ENCODE peak calls at places on chromosomes 3 and 15, in four cellular contexts. One of them, this sample, is unnamed.

GRCh38 chr3:70273492-70273891 is 38.9 kb downstream of the MDFIC2 start:
- DNase-seq in astrocyte of the spinal cord: peak
- DNase-seq in pancreas: no peak
- DNase-seq in mucosa of descending colon: no peak
- DNase-seq in this sample: no peak

GRCh38 chr15:92608866-92609700 is 46.5 kb downstream of the FAM174B start:
- DNase-seq in astrocyte of the spinal cord: no peak
- DNase-seq in pancreas: no peak
- DNase-seq in mucosa of descending colon: no peak
- DNase-seq in this sample: no peak

GRCh38 chr15:51229907-51230328 is 108.5 kb downstream of the CYP19A1 start:
- DNase-seq in astrocyte of the spinal cord: peak
- DNase-seq in pancreas: no peak
- DNase-seq in mucosa of descending colon: no peak
- DNase-seq in this sample: no peak

GRCh38 chr3:128348805-128349531 is 117.7 kb downstream of the DNAJB8 start:
- DNase-seq in astrocyte of the spinal cord: no peak
- DNase-seq in pancreas: no peak
- DNase-seq in mucosa of descending colon: no peak
- DNase-seq in this sample: peak

GRCh38 chr3:189588818-189589569 is 42.2 kb upstream of the TP63 start:
- DNase-seq in astrocyte of the spinal cord: no peak
- DNase-seq in pancreas: no peak
- DNase-seq in mucosa of descending colon: no peak
- DNase-seq in this sample: no peak

GRCh38 chr3:59469948-59470723 is 420.3 kb upstream of the CFAP20DC start:
- DNase-seq in astrocyte of the spinal cord: no peak
- DNase-seq in pancreas: no peak
- DNase-seq in mucosa of descending colon: no peak
- DNase-seq in this sample: no peak

GRCh38 chr3:174270841-174271240 is 588.3 kb upstream of the NAALADL2 start:
- DNase-seq in astrocyte of the spinal cord: peak
- DNase-seq in pancreas: no peak
- DNase-seq in mucosa of descending colon: no peak
- DNase-seq in this sample: no peak

GRCh38 chr3:38455639-38456430 is 2.1 kb downstream of the ACVR2B start:
- DNase-seq in astrocyte of the spinal cord: peak
- DNase-seq in pancreas: peak
- DNase-seq in mucosa of descending colon: no peak
- DNase-seq in this sample: no peak

GRCh38 chr3:53242642-53243041 is 13.2 kb downstream of the TKT start:
- DNase-seq in astrocyte of the spinal cord: no peak
- DNase-seq in pancreas: no peak
- DNase-seq in mucosa of descending colon: no peak
- DNase-seq in this sample: no peak

GRCh38 chr3:160665784-160666526 is 11.0 kb upstream of the ARL14 start:
- DNase-seq in astrocyte of the spinal cord: peak
- DNase-seq in pancreas: no peak
- DNase-seq in mucosa of descending colon: no peak
- DNase-seq in this sample: no peak

GRCh38 chr3:65107174-65107573 is 419.4 kb upstream of the ADAMTS9 start:
- DNase-seq in astrocyte of the spinal cord: no peak
- DNase-seq in pancreas: no peak
- DNase-seq in mucosa of descending colon: no peak
- DNase-seq in this sample: no peak

GRCh38 chr15:50339717-50340116 is 15.3 kb downstream of the GABPB1 start:
- DNase-seq in astrocyte of the spinal cord: no peak
- DNase-seq in pancreas: no peak
- DNase-seq in mucosa of descending colon: no peak
- DNase-seq in this sample: no peak

GRCh38 chr15:100944237-100944875 is 25.2 kb downstream of the LRRK1 start:
- DNase-seq in astrocyte of the spinal cord: no peak
- DNase-seq in pancreas: no peak
- DNase-seq in mucosa of descending colon: no peak
- DNase-seq in this sample: no peak

GRCh38 chr3:106261396-106261795 is 392.6 kb upstream of the CBLB start:
- DNase-seq in astrocyte of the spinal cord: peak
- DNase-seq in pancreas: no peak
- DNase-seq in mucosa of descending colon: no peak
- DNase-seq in this sample: no peak

GRCh38 chr3:124587053-124587408 is 143.2 kb upstream of the UMPS start:
- DNase-seq in astrocyte of the spinal cord: peak
- DNase-seq in pancreas: peak
- DNase-seq in mucosa of descending colon: no peak
- DNase-seq in this sample: peak

GRCh38 chr15:45199136-45199810 is 11.5 kb upstream of the SHF start:
- DNase-seq in astrocyte of the spinal cord: peak
- DNase-seq in pancreas: peak
- DNase-seq in mucosa of descending colon: peak
- DNase-seq in this sample: no peak

DNA sequence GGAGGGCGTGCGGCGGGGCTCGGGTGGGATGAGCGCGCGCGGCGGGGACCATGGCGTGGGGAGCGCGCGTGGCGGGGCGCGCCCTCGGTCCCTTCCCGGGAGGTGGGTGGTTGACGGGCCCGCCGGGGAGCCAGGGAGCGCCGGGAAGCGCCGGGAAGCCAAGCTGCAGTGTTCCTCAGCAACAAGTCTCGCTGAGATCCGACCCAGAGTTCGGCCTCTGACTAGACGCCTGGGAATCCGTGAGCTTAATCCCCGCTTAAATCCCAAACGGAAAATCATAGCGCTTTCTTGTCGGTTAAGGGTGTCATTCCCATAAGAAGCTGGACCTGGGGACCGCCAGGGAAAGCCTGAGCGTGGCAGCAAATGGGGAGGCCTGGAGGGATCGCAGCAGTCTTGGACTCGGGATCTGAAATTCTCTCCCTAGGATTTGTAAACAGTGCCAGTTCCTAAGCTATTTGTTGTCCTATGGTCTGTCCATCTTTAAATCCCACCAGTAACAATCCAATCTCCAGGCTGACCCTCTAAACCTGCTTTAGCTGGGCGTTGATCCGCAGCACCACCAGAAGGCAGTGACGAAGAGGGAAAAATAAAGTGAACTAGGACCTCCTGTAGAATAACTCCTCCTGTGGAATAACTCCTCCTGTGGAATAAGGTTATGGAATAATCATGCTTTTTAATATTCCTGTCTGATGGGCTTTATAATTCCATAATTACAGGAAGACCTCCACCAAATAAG is 560 bp upstream of the NEDD4 start:
- DNase-seq in astrocyte of the spinal cord: peak
- DNase-seq in pancreas: no peak
- DNase-seq in mucosa of descending colon: no peak
- DNase-seq in this sample: no peak
- TF ChIP-seq CTCF in astrocyte of the spinal cord: peak
- TF ChIP-seq CTCF in pancreas: no peak
- TF ChIP-seq CTCF in mucosa of descending colon: no peak
- TF ChIP-seq CTCF in this sample: no peak

DNA sequence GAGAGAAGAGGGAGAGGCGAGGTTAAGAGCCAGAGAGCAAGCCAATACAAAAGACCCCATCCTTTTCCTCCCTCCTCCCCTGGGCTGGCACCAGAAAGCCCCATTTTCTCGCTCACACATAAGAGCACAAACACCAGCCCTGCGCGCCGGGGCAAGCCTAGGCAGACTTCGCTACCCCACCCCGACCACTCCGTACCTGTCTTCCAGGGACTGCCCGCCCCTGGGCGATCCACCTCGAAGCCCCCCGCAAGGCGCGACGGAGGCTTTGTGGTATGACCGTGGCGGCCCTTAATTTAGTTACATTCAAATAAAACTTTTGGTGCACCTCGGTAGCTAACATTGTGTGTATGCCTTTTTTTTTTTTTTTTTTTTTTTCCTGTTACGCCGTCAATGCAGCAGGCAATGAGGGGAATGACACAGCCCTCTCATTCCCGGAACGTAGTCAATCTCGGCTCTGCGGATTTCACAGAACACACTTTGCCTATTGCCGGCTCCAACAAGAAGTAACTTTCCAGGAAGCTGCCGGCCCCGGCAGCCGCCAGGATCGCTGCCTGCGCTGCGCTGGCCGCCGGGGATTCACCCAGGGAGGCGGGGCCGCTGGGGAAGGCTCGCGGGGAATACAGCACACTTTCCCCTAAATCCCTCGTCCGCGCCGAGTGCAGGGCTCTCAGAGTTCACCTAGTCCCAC is 7.7 kb downstream of the BCL6 start:
- DNase-seq in astrocyte of the spinal cord: peak
- DNase-seq in pancreas: peak
- DNase-seq in mucosa of descending colon: peak
- DNase-seq in this sample: peak
- TF ChIP-seq CTCF in astrocyte of the spinal cord: no peak
- TF ChIP-seq CTCF in pancreas: no peak
- TF ChIP-seq CTCF in mucosa of descending colon: no peak
- TF ChIP-seq CTCF in this sample: no peak

GRCh38 chr3:186589115-186589514 is 18.6 kb downstream of the DNAJB11 start:
- DNase-seq in astrocyte of the spinal cord: no peak
- DNase-seq in pancreas: no peak
- DNase-seq in mucosa of descending colon: no peak
- DNase-seq in this sample: no peak
- TF ChIP-seq CTCF in astrocyte of the spinal cord: peak
- TF ChIP-seq CTCF in pancreas: no peak
- TF ChIP-seq CTCF in mucosa of descending colon: no peak
- TF ChIP-seq CTCF in this sample: peak

GRCh38 chr3:120090422-120090821 is 3.8 kb downstream of the GSK3B start:
- DNase-seq in astrocyte of the spinal cord: no peak
- DNase-seq in pancreas: no peak
- DNase-seq in mucosa of descending colon: no peak
- DNase-seq in this sample: no peak

GRCh38 chr3:120089089-120089488 is 5.2 kb downstream of the GSK3B start:
- DNase-seq in astrocyte of the spinal cord: no peak
- DNase-seq in pancreas: no peak
- DNase-seq in mucosa of descending colon: no peak
- DNase-seq in this sample: no peak

GRCh38 chr3:120092444-120092843 is 1.8 kb downstream of the GSK3B start:
- DNase-seq in astrocyte of the spinal cord: no peak
- DNase-seq in pancreas: no peak
- DNase-seq in mucosa of descending colon: no peak
- DNase-seq in this sample: no peak

GRCh38 chr3:120093119-120093922 is 926 bp downstream of the GSK3B start:
- DNase-seq in astrocyte of the spinal cord: peak
- DNase-seq in pancreas: peak
- DNase-seq in mucosa of descending colon: peak
- DNase-seq in this sample: peak

GRCh38 chr3:120088622-120089021 is 5.6 kb downstream of the GSK3B start:
- DNase-seq in astrocyte of the spinal cord: no peak
- DNase-seq in pancreas: no peak
- DNase-seq in mucosa of descending colon: no peak
- DNase-seq in this sample: no peak
- TF ChIP-seq CTCF in astrocyte of the spinal cord: no peak
- TF ChIP-seq CTCF in pancreas: no peak
- TF ChIP-seq CTCF in mucosa of descending colon: no peak
- TF ChIP-seq CTCF in this sample: no peak

DNA sequence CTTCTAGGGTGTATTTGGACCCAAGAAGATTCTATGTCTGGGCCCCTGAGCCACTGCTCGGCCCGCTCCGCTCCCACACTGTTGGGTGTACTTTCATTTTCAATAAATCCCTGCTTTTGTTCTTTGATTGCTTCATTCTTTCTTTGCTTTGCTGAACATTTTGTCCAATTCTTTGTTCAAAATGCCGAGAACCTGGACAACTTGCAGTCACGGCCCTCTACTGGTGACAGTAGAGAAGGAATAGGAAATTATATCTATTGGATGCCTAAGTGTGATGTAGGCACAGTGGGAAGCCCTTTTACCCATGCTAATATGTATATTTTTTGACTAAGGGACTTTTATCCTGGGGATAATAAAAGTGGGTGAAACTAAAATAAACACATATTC is 340.8 kb downstream of the LRRC3B start:
- DNase-seq in astrocyte of the spinal cord: no peak
- DNase-seq in pancreas: no peak
- DNase-seq in mucosa of descending colon: no peak
- DNase-seq in this sample: no peak
- TF ChIP-seq CTCF in astrocyte of the spinal cord: no peak
- TF ChIP-seq CTCF in pancreas: no peak
- TF ChIP-seq CTCF in mucosa of descending colon: no peak
- TF ChIP-seq CTCF in this sample: peak

GRCh38 chr3:172717493-172718088 is 6.7 kb upstream of the NCEH1 start:
- DNase-seq in astrocyte of the spinal cord: no peak
- DNase-seq in pancreas: no peak
- DNase-seq in mucosa of descending colon: no peak
- DNase-seq in this sample: no peak
- TF ChIP-seq CTCF in astrocyte of the spinal cord: peak
- TF ChIP-seq CTCF in pancreas: peak
- TF ChIP-seq CTCF in mucosa of descending colon: no peak
- TF ChIP-seq CTCF in this sample: no peak

GRCh38 chr3:182912476-182912875 is 67.9 kb downstream of the DCUN1D1 start:
- DNase-seq in astrocyte of the spinal cord: no peak
- DNase-seq in pancreas: no peak
- DNase-seq in mucosa of descending colon: no peak
- DNase-seq in this sample: no peak

GRCh38 chr3:182908471-182908870 is 71.9 kb downstream of the DCUN1D1 start:
- DNase-seq in astrocyte of the spinal cord: no peak
- DNase-seq in pancreas: no peak
- DNase-seq in mucosa of descending colon: no peak
- DNase-seq in this sample: no peak

GRCh38 chr3:182910939-182911781 is 69.2 kb downstream of the DCUN1D1 start:
- DNase-seq in astrocyte of the spinal cord: no peak
- DNase-seq in pancreas: no peak
- DNase-seq in mucosa of descending colon: no peak
- DNase-seq in this sample: no peak

GRCh38 chr3:182911782-182912111 is 68.6 kb downstream of the DCUN1D1 start:
- DNase-seq in astrocyte of the spinal cord: no peak
- DNase-seq in pancreas: no peak
- DNase-seq in mucosa of descending colon: no peak
- DNase-seq in this sample: no peak

GRCh38 chr3:182909318-182910040 is 70.9 kb downstream of the DCUN1D1 start:
- DNase-seq in astrocyte of the spinal cord: peak
- DNase-seq in pancreas: no peak
- DNase-seq in mucosa of descending colon: no peak
- DNase-seq in this sample: no peak
- TF ChIP-seq CTCF in astrocyte of the spinal cord: peak
- TF ChIP-seq CTCF in pancreas: peak
- TF ChIP-seq CTCF in mucosa of descending colon: no peak
- TF ChIP-seq CTCF in this sample: peak

GRCh38 chr3:117439812-117440211 is 730.2 kb downstream of the TUSC7 start:
- DNase-seq in astrocyte of the spinal cord: peak
- DNase-seq in pancreas: no peak
- DNase-seq in mucosa of descending colon: no peak
- DNase-seq in this sample: peak
- TF ChIP-seq CTCF in astrocyte of the spinal cord: peak
- TF ChIP-seq CTCF in pancreas: peak
- TF ChIP-seq CTCF in mucosa of descending colon: no peak
- TF ChIP-seq CTCF in this sample: peak

GRCh38 chr3:197801801-197802504 is 10.9 kb downstream of the LRCH3 start:
- DNase-seq in astrocyte of the spinal cord: no peak
- DNase-seq in pancreas: no peak
- DNase-seq in mucosa of descending colon: no peak
- DNase-seq in this sample: no peak
- TF ChIP-seq CTCF in astrocyte of the spinal cord: peak
- TF ChIP-seq CTCF in pancreas: no peak
- TF ChIP-seq CTCF in mucosa of descending colon: peak
- TF ChIP-seq CTCF in this sample: peak

This sample was measured in endothelial cell.